ENCODE peak calls at places on chromosomes 16 and 17, in five cellular contexts. One of them, this sample, is unnamed.

GRCh38 chr17:27846042-27846655 is 45.8 kb upstream of the NOS2 start:
- DNase-seq in naive thymus-derived CD8-positive, alpha-beta T cell: peak; percentile 41
- DNase-seq in stimulated activated CD8-positive, alpha-beta memory T cell treated with anti-CD3 and anti-CD28 coated beads, Interleukin-15, amount 100 ng/mL, for 24 hours: no peak
- DNase-seq in ascending aorta: no peak
- DNase-seq in ACHN: no peak
- DNase-seq in this sample: peak; percentile 28

GRCh38 chr16:49343291-49343690 is 30.3 kb upstream of the C16orf78 start:
- DNase-seq in stimulated activated CD8-positive, alpha-beta memory T cell treated with anti-CD3 and anti-CD28 coated beads, Interleukin-15, amount 100 ng/mL, for 24 hours: no peak
- DNase-seq in ascending aorta: no peak
- DNase-seq in ACHN: no peak
- DNase-seq in naive thymus-derived CD8-positive, alpha-beta T cell: no peak
- DNase-seq in this sample: no peak

GRCh38 chr16:79001156-79001997 is 599.2 kb downstream of the MAF start:
- DNase-seq in stimulated activated CD8-positive, alpha-beta memory T cell treated with anti-CD3 and anti-CD28 coated beads, Interleukin-15, amount 100 ng/mL, for 24 hours: no peak
- DNase-seq in ACHN: no peak
- DNase-seq in ascending aorta: no peak
- DNase-seq in naive thymus-derived CD8-positive, alpha-beta T cell: no peak
- DNase-seq in this sample: no peak

GRCh38 chr16:84196727-84197486 is 6.0 kb downstream of the ADAD2 start:
- DNase-seq in ACHN: no peak
- DNase-seq in stimulated activated CD8-positive, alpha-beta memory T cell treated with anti-CD3 and anti-CD28 coated beads, Interleukin-15, amount 100 ng/mL, for 24 hours: no peak
- DNase-seq in naive thymus-derived CD8-positive, alpha-beta T cell: no peak
- DNase-seq in ascending aorta: no peak
- DNase-seq in this sample: no peak

GRCh38 chr17:66451188-66452149 is 149.1 kb downstream of the PRKCA start:
- DNase-seq in stimulated activated CD8-positive, alpha-beta memory T cell treated with anti-CD3 and anti-CD28 coated beads, Interleukin-15, amount 100 ng/mL, for 24 hours: no peak
- DNase-seq in ACHN: no peak
- DNase-seq in ascending aorta: no peak
- DNase-seq in naive thymus-derived CD8-positive, alpha-beta T cell: no peak
- DNase-seq in this sample: no peak

GRCh38 chr17:53191878-53192277 is 630.8 kb upstream of the KIF2B start:
- DNase-seq in stimulated activated CD8-positive, alpha-beta memory T cell treated with anti-CD3 and anti-CD28 coated beads, Interleukin-15, amount 100 ng/mL, for 24 hours: no peak
- DNase-seq in naive thymus-derived CD8-positive, alpha-beta T cell: no peak
- DNase-seq in ACHN: no peak
- DNase-seq in ascending aorta: no peak
- DNase-seq in this sample: no peak

GRCh38 chr16:4428500-4428899 is 2.8 kb downstream of the DNAJA3 start:
- DNase-seq in ACHN: no peak
- DNase-seq in ascending aorta: no peak
- DNase-seq in naive thymus-derived CD8-positive, alpha-beta T cell: no peak
- DNase-seq in stimulated activated CD8-positive, alpha-beta memory T cell treated with anti-CD3 and anti-CD28 coated beads, Interleukin-15, amount 100 ng/mL, for 24 hours: no peak
- DNase-seq in this sample: no peak

GRCh38 chr16:27432600-27432957 is 30.6 kb downstream of the IL21R start:
- DNase-seq in ACHN: peak; percentile 47
- DNase-seq in naive thymus-derived CD8-positive, alpha-beta T cell: no peak
- DNase-seq in stimulated activated CD8-positive, alpha-beta memory T cell treated with anti-CD3 and anti-CD28 coated beads, Interleukin-15, amount 100 ng/mL, for 24 hours: no peak
- DNase-seq in ascending aorta: peak; percentile 38
- DNase-seq in this sample: no peak

GRCh38 chr16:19718624-19718965 is 524 bp downstream of the IQCK start:
- DNase-seq in naive thymus-derived CD8-positive, alpha-beta T cell: no peak
- DNase-seq in ACHN: no peak
- DNase-seq in stimulated activated CD8-positive, alpha-beta memory T cell treated with anti-CD3 and anti-CD28 coated beads, Interleukin-15, amount 100 ng/mL, for 24 hours: no peak
- DNase-seq in ascending aorta: no peak
- DNase-seq in this sample: no peak

GRCh38 chr16:49527621-49528020 is 154.0 kb downstream of the C16orf78 start:
- DNase-seq in ascending aorta: no peak
- DNase-seq in stimulated activated CD8-positive, alpha-beta memory T cell treated with anti-CD3 and anti-CD28 coated beads, Interleukin-15, amount 100 ng/mL, for 24 hours: no peak
- DNase-seq in naive thymus-derived CD8-positive, alpha-beta T cell: no peak
- DNase-seq in ACHN: no peak
- DNase-seq in this sample: no peak

GRCh38 chr16:86436466-86437185 is 73.7 kb upstream of the FOXF1 start:
- DNase-seq in naive thymus-derived CD8-positive, alpha-beta T cell: no peak
- DNase-seq in stimulated activated CD8-positive, alpha-beta memory T cell treated with anti-CD3 and anti-CD28 coated beads, Interleukin-15, amount 100 ng/mL, for 24 hours: no peak
- DNase-seq in ACHN: no peak
- DNase-seq in ascending aorta: no peak
- DNase-seq in this sample: no peak

GRCh38 chr17:81870155-81870977 is 771 bp downstream of the ARHGDIA start:
- DNase-seq in ascending aorta: no peak
- DNase-seq in stimulated activated CD8-positive, alpha-beta memory T cell treated with anti-CD3 and anti-CD28 coated beads, Interleukin-15, amount 100 ng/mL, for 24 hours: peak; percentile 29
- DNase-seq in ACHN: peak; percentile 51
- DNase-seq in naive thymus-derived CD8-positive, alpha-beta T cell: peak; percentile 54
- DNase-seq in this sample: no peak

GRCh38 chr17:11538366-11538765 is 59.9 kb upstream of the DNAH9 start:
- DNase-seq in naive thymus-derived CD8-positive, alpha-beta T cell: no peak
- DNase-seq in ascending aorta: no peak
- DNase-seq in stimulated activated CD8-positive, alpha-beta memory T cell treated with anti-CD3 and anti-CD28 coated beads, Interleukin-15, amount 100 ng/mL, for 24 hours: no peak
- DNase-seq in ACHN: no peak
- DNase-seq in this sample: no peak

GRCh38 chr16:81500833-81501521 is 56.4 kb downstream of the CMIP start:
- DNase-seq in stimulated activated CD8-positive, alpha-beta memory T cell treated with anti-CD3 and anti-CD28 coated beads, Interleukin-15, amount 100 ng/mL, for 24 hours: no peak
- DNase-seq in naive thymus-derived CD8-positive, alpha-beta T cell: no peak
- DNase-seq in ACHN: no peak
- DNase-seq in ascending aorta: peak; percentile 75
- DNase-seq in this sample: no peak

GRCh38 chr17:66548659-66549311 is 246.4 kb downstream of the PRKCA start:
- DNase-seq in ACHN: no peak
- DNase-seq in ascending aorta: no peak
- DNase-seq in naive thymus-derived CD8-positive, alpha-beta T cell: no peak
- DNase-seq in stimulated activated CD8-positive, alpha-beta memory T cell treated with anti-CD3 and anti-CD28 coated beads, Interleukin-15, amount 100 ng/mL, for 24 hours: no peak
- DNase-seq in this sample: no peak

GRCh38 chr17:78589885-78590284 is 12.7 kb upstream of the DNAH17 start:
- DNase-seq in stimulated activated CD8-positive, alpha-beta memory T cell treated with anti-CD3 and anti-CD28 coated beads, Interleukin-15, amount 100 ng/mL, for 24 hours: no peak
- DNase-seq in ascending aorta: no peak
- DNase-seq in ACHN: no peak
- DNase-seq in naive thymus-derived CD8-positive, alpha-beta T cell: no peak
- DNase-seq in this sample: no peak

GRCh38 chr16:65833171-65833871 is 533.2 kb upstream of the CDH5 start:
- DNase-seq in ascending aorta: no peak
- DNase-seq in stimulated activated CD8-positive, alpha-beta memory T cell treated with anti-CD3 and anti-CD28 coated beads, Interleukin-15, amount 100 ng/mL, for 24 hours: no peak
- DNase-seq in ACHN: no peak
- DNase-seq in naive thymus-derived CD8-positive, alpha-beta T cell: no peak
- DNase-seq in this sample: no peak

GRCh38 chr17:1733759-1734158 is 8.9 kb upstream of the SERPINF2 start:
- DNase-seq in ACHN: no peak
- DNase-seq in stimulated activated CD8-positive, alpha-beta memory T cell treated with anti-CD3 and anti-CD28 coated beads, Interleukin-15, amount 100 ng/mL, for 24 hours: no peak
- DNase-seq in ascending aorta: no peak
- DNase-seq in naive thymus-derived CD8-positive, alpha-beta T cell: no peak
- DNase-seq in this sample: no peak

GRCh38 chr16:21208831-21209230 is 2.5 kb downstream of the ZP2 start:
- DNase-seq in ACHN: no peak
- DNase-seq in ascending aorta: no peak
- DNase-seq in stimulated activated CD8-positive, alpha-beta memory T cell treated with anti-CD3 and anti-CD28 coated beads, Interleukin-15, amount 100 ng/mL, for 24 hours: no peak
- DNase-seq in naive thymus-derived CD8-positive, alpha-beta T cell: no peak
- DNase-seq in this sample: no peak

GRCh38 chr17:37429442-37429841 is 22.8 kb downstream of the TADA2A start:
- DNase-seq in stimulated activated CD8-positive, alpha-beta memory T cell treated with anti-CD3 and anti-CD28 coated beads, Interleukin-15, amount 100 ng/mL, for 24 hours: no peak
- DNase-seq in ascending aorta: no peak
- DNase-seq in naive thymus-derived CD8-positive, alpha-beta T cell: no peak
- DNase-seq in ACHN: no peak
- DNase-seq in this sample: no peak

GRCh38 chr17:49815761-49816281 is 27.3 kb downstream of the KAT7 start:
- DNase-seq in naive thymus-derived CD8-positive, alpha-beta T cell: no peak
- DNase-seq in ascending aorta: no peak
- DNase-seq in stimulated activated CD8-positive, alpha-beta memory T cell treated with anti-CD3 and anti-CD28 coated beads, Interleukin-15, amount 100 ng/mL, for 24 hours: no peak
- DNase-seq in ACHN: no peak
- DNase-seq in this sample: no peak

GRCh38 chr17:51299859-51300258 is 39.5 kb downstream of the UTP18 start:
- DNase-seq in ACHN: no peak
- DNase-seq in stimulated activated CD8-positive, alpha-beta memory T cell treated with anti-CD3 and anti-CD28 coated beads, Interleukin-15, amount 100 ng/mL, for 24 hours: no peak
- DNase-seq in naive thymus-derived CD8-positive, alpha-beta T cell: no peak
- DNase-seq in ascending aorta: no peak
- DNase-seq in this sample: no peak

GRCh38 chr17:81537343-81537855 is 9.2 kb downstream of the FSCN2 start:
- DNase-seq in ACHN: peak; percentile 36
- DNase-seq in ascending aorta: no peak
- DNase-seq in naive thymus-derived CD8-positive, alpha-beta T cell: peak; percentile 49
- DNase-seq in stimulated activated CD8-positive, alpha-beta memory T cell treated with anti-CD3 and anti-CD28 coated beads, Interleukin-15, amount 100 ng/mL, for 24 hours: no peak
- DNase-seq in this sample: no peak

GRCh38 chr17:13036776-13037175 is 18.9 kb upstream of the ELAC2 start:
- DNase-seq in naive thymus-derived CD8-positive, alpha-beta T cell: no peak
- DNase-seq in stimulated activated CD8-positive, alpha-beta memory T cell treated with anti-CD3 and anti-CD28 coated beads, Interleukin-15, amount 100 ng/mL, for 24 hours: no peak
- DNase-seq in ACHN: no peak
- DNase-seq in ascending aorta: no peak
- DNase-seq in this sample: no peak

GRCh38 chr17:17391575-17392370 is 85.0 kb upstream of the MED9 start:
- DNase-seq in naive thymus-derived CD8-positive, alpha-beta T cell: peak; percentile 81
- DNase-seq in ascending aorta: no peak
- DNase-seq in stimulated activated CD8-positive, alpha-beta memory T cell treated with anti-CD3 and anti-CD28 coated beads, Interleukin-15, amount 100 ng/mL, for 24 hours: no peak
- DNase-seq in ACHN: no peak
- DNase-seq in this sample: no peak

GRCh38 chr17:72489273-72489641 is 368.4 kb downstream of the SOX9 start:
- DNase-seq in ascending aorta: no peak
- DNase-seq in ACHN: no peak
- DNase-seq in naive thymus-derived CD8-positive, alpha-beta T cell: no peak
- DNase-seq in stimulated activated CD8-positive, alpha-beta memory T cell treated with anti-CD3 and anti-CD28 coated beads, Interleukin-15, amount 100 ng/mL, for 24 hours: no peak
- DNase-seq in this sample: no peak

GRCh38 chr16:30010817-30011504 is at the start of gene DOC2A:
- DNase-seq in stimulated activated CD8-positive, alpha-beta memory T cell treated with anti-CD3 and anti-CD28 coated beads, Interleukin-15, amount 100 ng/mL, for 24 hours: no peak
- DNase-seq in ascending aorta: no peak
- DNase-seq in naive thymus-derived CD8-positive, alpha-beta T cell: peak; percentile 38
- DNase-seq in ACHN: no peak
- DNase-seq in this sample: no peak